ENCODE peak calls at places on chromosome X, in five cellular contexts. A, K, Q, O and E are unnamed samples.

GRCh38 chrX:19514791-19515614 is at the start of gene MAP3K15:
- DNase-seq in Q (peak; percentile 15), O (peak; percentile 2), K (peak; percentile 23), A (no peak), E (peak; percentile 63)

GRCh38 chrX:57282568-57282967 is 3.9 kb upstream of the FAAH2 start:
- DNase-seq in A (no peak), O (no peak), Q (no peak), K (no peak), E (no peak)

GRCh38 chrX:104118765-104119164 is 6.4 kb downstream of the ZCCHC18 start:
- DNase-seq in O (no peak), Q (no peak), A (no peak), K (no peak), E (no peak)

GRCh38 chrX:11462136-11462535 is 168.9 kb downstream of the AMELX start:
- DNase-seq in Q (no peak), O (no peak), A (peak; percentile 52), K (no peak), E (no peak)

GRCh38 chrX:23785564-23785963 is 2.6 kb downstream of the SAT1 start:
- DNase-seq in A (no peak), O (peak; percentile 43), K (no peak), Q (no peak), E (no peak)

GRCh38 chrX:32673193-32673592 is 538.2 kb downstream of the DMD start:
- DNase-seq in Q (no peak), K (no peak), O (peak; percentile 8), A (no peak), E (no peak)

GRCh38 chrX:13087322-13088154 is 43.1 kb upstream of the FAM9C start:
- DNase-seq in Q (no peak), K (no peak), A (peak; percentile 36), O (peak; percentile 46), E (no peak)

GRCh38 chrX:38755319-38755718 is 45.9 kb upstream of the MID1IP1 start:
- DNase-seq in Q (no peak), O (no peak), K (no peak), A (no peak), E (no peak)

GRCh38 chrX:34918856-34919255 is 23.7 kb upstream of the FAM47B start:
- DNase-seq in Q (peak; percentile 19), A (no peak), O (peak; percentile 67), K (no peak), E (peak; percentile 28)

GRCh38 chrX:153981771-153982533 is 9.4 kb downstream of the TMEM187 start:
- DNase-seq in O (no peak), K (peak; percentile 42), Q (no peak), A (no peak), E (no peak)

GRCh38 chrX:12076046-12076445 is 62.2 kb upstream of the FRMPD4 start:
- DNase-seq in Q (no peak), K (no peak), A (no peak), O (peak; percentile 42), E (no peak)